ENCODE peak calls at places on chromosome 12, in five cellular contexts. One of them, this sample, is unnamed.

GRCh38 chr12:128813392-128813791 is 10.4 kb downstream of the SLC15A4 start:
- DNase-seq in fibroblast of the aortic adventitia: peak
- DNase-seq in MCF 10A: no peak
- DNase-seq in sigmoid colon: peak
- DNase-seq in fibroblast of mammary gland: peak
- DNase-seq in this sample: no peak

GRCh38 chr12:85733441-85733840 is 102.8 kb downstream of the RASSF9 start:
- DNase-seq in fibroblast of the aortic adventitia: peak
- DNase-seq in MCF 10A: no peak
- DNase-seq in sigmoid colon: no peak
- DNase-seq in fibroblast of mammary gland: peak
- DNase-seq in this sample: no peak

GRCh38 chr12:31629756-31630732 is 29.4 kb upstream of the ETFBKMT start:
- DNase-seq in fibroblast of the aortic adventitia: peak
- DNase-seq in MCF 10A: no peak
- DNase-seq in sigmoid colon: no peak
- DNase-seq in fibroblast of mammary gland: peak
- DNase-seq in this sample: no peak

GRCh38 chr12:128705140-128705539 is 118.6 kb downstream of the SLC15A4 start:
- DNase-seq in fibroblast of the aortic adventitia: no peak
- DNase-seq in MCF 10A: no peak
- DNase-seq in sigmoid colon: no peak
- DNase-seq in fibroblast of mammary gland: no peak
- DNase-seq in this sample: no peak

GRCh38 chr12:65470261-65470660 is 191.8 kb downstream of the MSRB3 start:
- DNase-seq in fibroblast of the aortic adventitia: no peak
- DNase-seq in MCF 10A: no peak
- DNase-seq in sigmoid colon: no peak
- DNase-seq in fibroblast of mammary gland: peak
- DNase-seq in this sample: no peak

GRCh38 chr12:12720052-12720451 is 2.9 kb downstream of the CDKN1B start:
- DNase-seq in fibroblast of the aortic adventitia: peak
- DNase-seq in MCF 10A: peak
- DNase-seq in sigmoid colon: no peak
- DNase-seq in fibroblast of mammary gland: no peak
- DNase-seq in this sample: no peak

GRCh38 chr12:122089080-122089479 is 10.5 kb downstream of the MLXIP start:
- DNase-seq in fibroblast of the aortic adventitia: no peak
- DNase-seq in MCF 10A: no peak
- DNase-seq in sigmoid colon: no peak
- DNase-seq in fibroblast of mammary gland: no peak
- DNase-seq in this sample: no peak

GRCh38 chr12:121577443-121578180 is 3.2 kb downstream of the KDM2B start:
- DNase-seq in fibroblast of the aortic adventitia: no peak
- DNase-seq in MCF 10A: no peak
- DNase-seq in sigmoid colon: no peak
- DNase-seq in fibroblast of mammary gland: no peak
- DNase-seq in this sample: no peak

GRCh38 chr12:109255377-109255776 is 53.7 kb downstream of the FOXN4 start:
- DNase-seq in fibroblast of the aortic adventitia: peak
- DNase-seq in MCF 10A: peak
- DNase-seq in sigmoid colon: peak
- DNase-seq in fibroblast of mammary gland: peak
- DNase-seq in this sample: peak
- TF ChIP-seq CTCF in fibroblast of the aortic adventitia: no peak
- TF ChIP-seq CTCF in MCF 10A: no peak
- TF ChIP-seq CTCF in sigmoid colon: no peak
- TF ChIP-seq CTCF in fibroblast of mammary gland: no peak
- TF ChIP-seq CTCF in this sample: no peak

DNA sequence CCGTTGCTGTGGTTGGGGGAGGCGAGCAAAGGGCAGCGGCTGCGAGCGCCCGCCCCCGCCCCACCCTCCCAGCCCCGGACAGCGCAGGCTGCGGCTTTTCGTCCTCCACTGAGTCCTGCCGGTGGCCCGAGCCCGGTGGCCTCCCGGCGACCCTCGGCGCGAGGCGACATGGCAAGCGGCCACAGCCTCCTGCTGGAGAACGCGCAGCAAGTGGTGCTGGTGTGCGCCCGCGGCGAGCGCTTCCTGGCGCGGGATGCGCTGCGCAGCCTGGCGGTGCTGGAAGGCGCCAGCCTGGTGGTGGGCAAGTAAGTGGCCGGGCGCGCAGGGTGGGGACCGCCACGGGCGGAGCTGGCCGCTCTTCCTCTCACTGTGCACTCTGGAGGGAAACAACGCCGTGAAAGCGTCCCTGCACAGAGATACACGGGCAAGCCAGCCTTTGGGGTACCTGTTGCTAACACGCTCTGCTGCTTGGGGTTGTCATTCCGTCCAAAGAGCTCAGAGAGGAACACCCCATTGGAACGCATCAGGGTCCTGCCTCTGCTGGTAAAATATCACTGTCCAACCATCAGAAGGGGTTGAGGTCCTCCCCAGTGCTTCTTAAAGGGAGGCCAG is at the start of gene AMDHD1:
- DNase-seq in fibroblast of the aortic adventitia: peak
- DNase-seq in MCF 10A: peak
- DNase-seq in sigmoid colon: peak
- DNase-seq in fibroblast of mammary gland: peak
- DNase-seq in this sample: peak
- TF ChIP-seq CTCF in fibroblast of the aortic adventitia: peak
- TF ChIP-seq CTCF in MCF 10A: peak
- TF ChIP-seq CTCF in sigmoid colon: peak
- TF ChIP-seq CTCF in fibroblast of mammary gland: no peak
- TF ChIP-seq CTCF in this sample: peak

DNA sequence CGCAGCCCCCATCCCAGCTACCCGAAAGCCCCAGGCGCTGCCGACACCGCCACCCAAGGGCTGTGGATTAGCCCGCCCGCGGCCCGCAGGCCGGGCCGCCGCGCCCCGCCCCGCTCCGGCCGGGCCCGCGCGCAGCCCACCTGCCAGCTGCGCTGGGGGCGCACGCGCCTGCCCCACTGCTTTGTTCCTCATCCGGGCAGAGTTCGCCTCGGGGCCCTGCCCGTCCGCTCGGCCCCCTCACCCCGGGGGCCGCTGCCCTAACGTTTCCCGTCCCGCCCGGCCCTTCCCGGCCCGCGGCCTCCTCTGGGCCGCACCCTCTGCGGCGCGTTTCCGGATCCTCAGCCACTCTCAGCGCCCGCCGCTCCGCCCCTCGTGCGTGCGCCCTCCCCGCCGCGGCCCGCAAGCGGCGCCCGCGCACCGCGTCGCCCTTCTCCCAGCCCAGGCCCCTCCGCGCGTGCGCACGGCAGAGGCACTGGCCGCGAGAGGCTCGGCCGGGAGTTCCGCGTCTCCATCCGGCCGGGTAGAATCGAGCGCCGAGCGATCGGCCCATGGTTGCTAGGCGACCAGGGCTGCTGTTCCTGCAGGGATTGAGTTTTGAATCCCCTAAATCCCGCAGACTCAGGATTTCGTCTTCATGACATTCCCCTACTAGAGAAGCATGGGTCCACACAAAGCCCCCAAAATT is at the start of gene PRDM4:
- DNase-seq in fibroblast of the aortic adventitia: peak
- DNase-seq in MCF 10A: peak
- DNase-seq in sigmoid colon: peak
- DNase-seq in fibroblast of mammary gland: peak
- DNase-seq in this sample: peak
- TF ChIP-seq CTCF in fibroblast of the aortic adventitia: no peak
- TF ChIP-seq CTCF in MCF 10A: no peak
- TF ChIP-seq CTCF in sigmoid colon: peak
- TF ChIP-seq CTCF in fibroblast of mammary gland: no peak
- TF ChIP-seq CTCF in this sample: no peak

DNA sequence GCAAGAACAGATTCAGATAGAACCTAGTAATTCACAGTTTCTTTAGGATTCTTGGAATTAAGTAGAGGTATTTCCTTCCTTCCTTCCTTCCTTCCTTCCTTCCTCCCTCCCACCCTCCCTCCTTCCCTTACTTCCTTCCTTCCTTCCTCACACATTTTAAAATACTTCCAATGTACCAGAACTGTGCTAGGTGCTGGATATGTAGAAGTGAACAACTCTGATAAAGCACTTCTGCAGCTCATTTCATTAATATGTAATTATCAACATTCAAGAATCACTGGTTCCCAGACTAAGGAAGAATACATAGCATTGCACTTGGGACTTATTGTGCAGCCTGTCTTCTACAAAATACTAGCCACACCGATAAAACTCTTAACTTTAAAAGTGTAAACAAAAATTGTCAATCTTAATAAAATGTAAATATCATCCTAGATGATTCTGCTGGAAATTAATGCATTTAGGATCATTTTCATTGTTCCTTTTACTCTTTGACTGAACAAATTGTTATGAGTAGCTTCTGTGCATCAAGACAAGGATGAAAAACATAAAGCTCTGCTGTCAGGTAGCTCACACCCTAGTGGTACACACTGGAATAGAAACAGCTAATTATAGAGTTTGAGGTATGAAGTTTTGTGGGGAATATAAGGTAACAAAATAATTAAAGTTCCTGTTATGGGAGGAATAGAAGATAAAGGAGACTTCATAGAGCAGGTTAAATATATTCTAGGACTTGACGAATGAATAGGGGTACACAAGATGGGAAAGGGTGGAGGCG is 99.9 kb upstream of the MYF6 start:
- DNase-seq in fibroblast of the aortic adventitia: no peak
- DNase-seq in MCF 10A: no peak
- DNase-seq in sigmoid colon: no peak
- DNase-seq in fibroblast of mammary gland: no peak
- DNase-seq in this sample: no peak
- TF ChIP-seq CTCF in fibroblast of the aortic adventitia: peak
- TF ChIP-seq CTCF in MCF 10A: peak
- TF ChIP-seq CTCF in sigmoid colon: no peak
- TF ChIP-seq CTCF in fibroblast of mammary gland: peak
- TF ChIP-seq CTCF in this sample: no peak

GRCh38 chr12:58342736-58343135 is 401.4 kb downstream of the ATP23 start:
- DNase-seq in fibroblast of the aortic adventitia: no peak
- DNase-seq in MCF 10A: no peak
- DNase-seq in sigmoid colon: no peak
- DNase-seq in fibroblast of mammary gland: peak
- DNase-seq in this sample: no peak
- TF ChIP-seq CTCF in fibroblast of the aortic adventitia: no peak
- TF ChIP-seq CTCF in MCF 10A: no peak
- TF ChIP-seq CTCF in sigmoid colon: no peak
- TF ChIP-seq CTCF in fibroblast of mammary gland: no peak
- TF ChIP-seq CTCF in this sample: no peak

DNA sequence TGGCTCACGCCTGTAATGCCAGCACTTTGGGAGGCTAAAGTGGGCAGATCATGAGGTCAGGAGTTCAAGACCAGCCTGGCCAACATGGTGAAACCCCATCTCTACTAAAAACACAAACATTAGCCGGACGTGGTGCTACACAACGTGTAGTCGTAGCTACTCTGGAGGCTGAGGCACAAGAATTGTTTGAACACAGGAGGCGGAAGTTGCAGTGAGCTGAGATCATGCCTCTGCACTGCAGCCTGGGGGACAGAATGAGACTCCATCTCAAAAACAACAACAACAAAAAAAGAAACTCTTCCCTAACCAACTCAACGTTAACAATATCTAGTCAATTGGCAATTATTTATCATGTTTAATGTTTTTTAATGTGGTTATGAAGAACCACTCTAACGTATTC is 89.3 kb downstream of the EPS8 start:
- DNase-seq in fibroblast of the aortic adventitia: no peak
- DNase-seq in MCF 10A: no peak
- DNase-seq in sigmoid colon: no peak
- DNase-seq in fibroblast of mammary gland: no peak
- DNase-seq in this sample: no peak
- TF ChIP-seq CTCF in fibroblast of the aortic adventitia: no peak
- TF ChIP-seq CTCF in MCF 10A: no peak
- TF ChIP-seq CTCF in sigmoid colon: no peak
- TF ChIP-seq CTCF in fibroblast of mammary gland: no peak
- TF ChIP-seq CTCF in this sample: no peak

DNA sequence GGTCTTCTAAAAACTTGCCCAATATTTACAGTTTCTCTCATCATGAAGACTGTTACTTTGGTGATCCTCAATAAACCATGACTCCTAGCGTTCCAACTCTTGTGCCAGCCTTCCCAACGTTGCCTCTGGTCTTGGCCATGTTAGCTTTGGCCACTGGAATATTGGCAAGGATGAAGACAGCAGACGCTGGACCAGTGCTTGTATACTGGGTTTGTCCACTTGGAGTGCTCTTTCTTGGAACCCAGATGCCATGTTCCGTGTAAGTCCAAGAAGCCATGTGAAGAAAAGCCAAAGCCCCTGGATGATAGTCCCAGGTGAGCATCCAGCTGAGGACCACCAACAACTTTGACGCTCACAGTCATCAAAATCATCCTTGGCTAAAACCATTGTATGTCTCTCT is 379.6 kb downstream of the NUAK1 start:
- DNase-seq in fibroblast of the aortic adventitia: no peak
- DNase-seq in MCF 10A: no peak
- DNase-seq in sigmoid colon: no peak
- DNase-seq in fibroblast of mammary gland: no peak
- DNase-seq in this sample: no peak
- TF ChIP-seq CTCF in fibroblast of the aortic adventitia: no peak
- TF ChIP-seq CTCF in MCF 10A: no peak
- TF ChIP-seq CTCF in sigmoid colon: no peak
- TF ChIP-seq CTCF in fibroblast of mammary gland: no peak
- TF ChIP-seq CTCF in this sample: no peak

DNA sequence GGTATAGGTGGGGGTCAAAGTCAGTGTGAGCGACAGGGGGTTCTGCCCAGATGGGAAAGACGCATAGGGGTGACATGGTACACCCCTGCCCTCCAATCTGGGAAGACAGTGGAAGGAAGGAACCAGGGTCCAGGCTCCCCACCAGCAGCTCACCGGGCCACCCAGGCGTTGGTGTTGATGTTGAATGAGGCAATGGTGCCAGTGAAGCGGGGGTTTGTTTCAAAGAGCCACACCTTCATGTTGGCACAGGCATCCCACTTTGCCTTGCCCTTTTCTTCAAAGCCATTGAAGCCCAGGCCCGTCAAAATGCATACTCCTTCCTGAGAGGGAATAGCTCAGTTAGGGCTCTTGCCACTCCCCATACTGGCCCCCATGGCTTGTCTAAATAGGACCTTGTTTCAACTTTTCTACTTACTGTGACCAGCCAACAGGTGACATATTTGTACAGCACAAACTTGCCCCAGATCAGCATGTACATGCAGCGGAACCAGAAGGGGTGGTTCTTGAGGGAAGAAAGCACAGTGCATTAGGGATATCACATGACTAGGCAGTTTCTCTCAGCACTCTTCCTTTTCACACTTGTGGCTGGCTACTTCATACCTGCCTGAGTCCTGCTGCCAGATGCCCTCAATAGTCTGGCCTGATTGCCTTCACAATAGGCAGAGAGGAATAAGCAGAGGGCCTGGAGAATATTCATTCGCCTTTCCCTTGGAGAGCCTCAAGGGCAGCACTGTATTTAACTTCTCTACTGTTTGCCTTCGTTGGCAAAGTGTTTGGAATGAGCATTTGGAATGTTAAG is 7.7 kb downstream of the EMG1 start:
- DNase-seq in fibroblast of the aortic adventitia: no peak
- DNase-seq in MCF 10A: no peak
- DNase-seq in sigmoid colon: no peak
- DNase-seq in fibroblast of mammary gland: no peak
- DNase-seq in this sample: no peak
- TF ChIP-seq CTCF in fibroblast of the aortic adventitia: no peak
- TF ChIP-seq CTCF in MCF 10A: no peak
- TF ChIP-seq CTCF in sigmoid colon: no peak
- TF ChIP-seq CTCF in fibroblast of mammary gland: no peak
- TF ChIP-seq CTCF in this sample: no peak